ENCODE peak calls at places on chromosomes 5 and 9, in five cellular contexts. O is T-helper 9 cell, B is heart left ventricle, E is nucleus accumbens, M is ovary. U is an unnamed sample.
A peak's percentile ranks its signal among the peaks of the same experiment; 100 is the strongest.

GRCh38 chr5:180139731-180140626 is 68.4 kb upstream of the RNF130 start:
- DNase-seq in O (no peak), M (no peak), E (no peak), B (no peak), U (no peak)

GRCh38 chr5:108093186-108093585 is 288.7 kb downstream of the FBXL17 start:
- DNase-seq in M (no peak), B (no peak), E (no peak), O (no peak), U (no peak)

GRCh38 chr5:61370496-61370895 is 38.4 kb downstream of the ZSWIM6 start:
- DNase-seq in B (no peak), E (no peak), O (no peak), M (no peak), U (no peak)

GRCh38 chr5:158676642-158677489 is 422.9 kb downstream of the EBF1 start:
- DNase-seq in B (no peak), M (no peak), O (no peak), E (no peak), U (no peak)

GRCh38 chr5:125719681-125720676 is 703.2 kb upstream of the GRAMD2B start:
- DNase-seq in E (no peak), B (no peak), O (no peak), M (no peak), U (no peak)

GRCh38 chr9:127448112-127448805 is 2.9 kb downstream of the RPL12 start:
- DNase-seq in O (no peak), E (no peak), B (no peak), M (no peak), U (no peak)

GRCh38 chr9:110426052-110426709 is 88.5 kb upstream of the TXNDC8 start:
- DNase-seq in O (no peak), M (no peak), B (no peak), E (no peak), U (no peak)

GRCh38 chr5:111127453-111128195 is 35.5 kb downstream of the WDR36 start:
- DNase-seq in B (no peak), E (no peak), M (no peak), O (no peak), U (no peak)

GRCh38 chr9:125889524-125890473 is 142.6 kb downstream of the PBX3 start:
- DNase-seq in M (peak; percentile 67), E (peak; percentile 38), B (peak; percentile 40), O (peak; percentile 13), U (no peak)

GRCh38 chr9:90326219-90326618 is 316.4 kb downstream of the DIRAS2 start:
- DNase-seq in M (no peak), O (no peak), B (no peak), E (no peak), U (no peak)

GRCh38 chr9:93205045-93205768 is 21.3 kb downstream of the WNK2 start:
- DNase-seq in E (no peak), O (no peak), B (peak; percentile 81), M (peak; percentile 55), U (peak; percentile 45)

GRCh38 chr5:157562111-157562581 is 13.4 kb downstream of the ADAM19 start:
- DNase-seq in M (no peak), E (no peak), B (peak; percentile 72), O (no peak), U (peak; percentile 61)

GRCh38 chr9:137778336-137778735 is 99.2 kb upstream of the CACNA1B start:
- DNase-seq in B (no peak), O (no peak), E (no peak), M (no peak), U (no peak)

GRCh38 chr9:136858844-136859757 is 7.0 kb downstream of the MAMDC4 start:
- DNase-seq in B (peak; percentile 81), O (no peak), E (peak; percentile 25), M (peak; percentile 54), U (peak; percentile 86)

GRCh38 chr5:132237141-132237540 is 9.5 kb upstream of the P4HA2 start:
- DNase-seq in E (no peak), M (no peak), B (no peak), O (no peak), U (peak; percentile 15)

GRCh38 chr9:104091708-104092107 is 2.4 kb upstream of the SMC2 start:
- DNase-seq in E (no peak), O (no peak), M (no peak), B (peak; percentile 35), U (no peak)

GRCh38 chr9:76403352-76403751 is 9.1 kb upstream of the RFK start:
- DNase-seq in E (no peak), B (no peak), M (no peak), O (no peak), U (no peak)

GRCh38 chr9:81814794-81815464 is 113.3 kb upstream of the SPATA31D4 start:
- DNase-seq in M (no peak), O (no peak), E (no peak), B (no peak), U (no peak)

GRCh38 chr9:121207371-121207940 is 5.8 kb upstream of the RAB14 start:
- DNase-seq in E (no peak), B (no peak), O (no peak), M (no peak), U (no peak)

GRCh38 chr5:73757421-73757820 is 131.4 kb downstream of the ARHGEF28 start:
- DNase-seq in E (no peak), M (no peak), B (no peak), O (no peak), U (no peak)

GRCh38 chr5:131329187-131329540 is 65.3 kb downstream of the CDC42SE2 start:
- DNase-seq in E (no peak), B (no peak), O (no peak), M (no peak), U (no peak)

GRCh38 chr9:23826120-23826629 is at the start of gene ELAVL2:
- DNase-seq in B (peak; percentile 74), M (peak; percentile 95), E (peak; percentile 77), O (no peak), U (peak; percentile 86)

GRCh38 chr5:81428866-81429265 is 34.9 kb upstream of the ACOT12 start:
- DNase-seq in B (no peak), O (no peak), M (no peak), E (no peak), U (no peak)

GRCh38 chr9:96604005-96604320 is 15.7 kb downstream of the CDC14B start:
- DNase-seq in M (no peak), B (peak; percentile 45), O (no peak), E (no peak), U (peak; percentile 63)

GRCh38 chr5:39732166-39732565 is 307.4 kb upstream of the DAB2 start:
- DNase-seq in B (no peak), E (no peak), O (no peak), M (no peak), U (no peak)

GRCh38 chr5:78754655-78755054 is 106.1 kb upstream of the LHFPL2 start:
- DNase-seq in B (no peak), O (no peak), M (no peak), E (no peak), U (no peak)

GRCh38 chr9:105425817-105426433 is 21.9 kb upstream of the FSD1L start:
- DNase-seq in M (no peak), B (no peak), E (no peak), O (no peak), U (no peak)

GRCh38 chr9:17862081-17862480 is 283.2 kb downstream of the SH3GL2 start:
- DNase-seq in E (no peak), M (no peak), O (no peak), B (no peak), U (peak; percentile 29)

GRCh38 chr5:10509593-10509992 is 54.3 kb upstream of the ANKRD33B start:
- DNase-seq in B (no peak), M (no peak), E (no peak), O (no peak), U (no peak)

GRCh38 chr5:79284852-79285251 is 48.9 kb downstream of the JMY start:
- DNase-seq in E (no peak), M (no peak), B (no peak), O (no peak), U (no peak)

GRCh38 chr5:160390787-160391696 is 8.8 kb downstream of the FAM200C start:
- DNase-seq in E (no peak), M (no peak), B (no peak), O (no peak), U (no peak)

GRCh38 chr5:172860520-172861443 is 26.7 kb downstream of the ERGIC1 start:
- DNase-seq in E (peak; percentile 60), O (no peak), B (peak; percentile 91), M (peak; percentile 90), U (peak; percentile 94)

GRCh38 chr5:172437445-172438303 is 16.7 kb downstream of the SH3PXD2B start:
- DNase-seq in O (no peak), E (peak; percentile 44), B (peak; percentile 90), M (peak; percentile 74), U (peak; percentile 58)

GRCh38 chr9:15404171-15404570 is 18.5 kb upstream of the SNAPC3 start:
- DNase-seq in E (no peak), B (no peak), M (no peak), O (no peak), U (peak; percentile 65)

GRCh38 chr9:135976944-135977343 is 15.8 kb upstream of the UBAC1 start:
- DNase-seq in E (no peak), O (no peak), M (no peak), B (no peak), U (no peak)

GRCh38 chr9:124214596-124215550 is 42.9 kb upstream of the NEK6 start:
- DNase-seq in O (no peak), E (no peak), B (no peak), M (no peak), U (no peak)

GRCh38 chr5:97495301-97495700 is 312.3 kb upstream of the RIOK2 start:
- DNase-seq in E (no peak), O (no peak), B (no peak), M (no peak), U (no peak)

GRCh38 chr9:133708123-133708769 is 29.9 kb downstream of the SARDH start:
- DNase-seq in B (no peak), O (no peak), M (peak; percentile 26), E (no peak), U (peak; percentile 50)

GRCh38 chr9:21813575-21814473 is 11.4 kb downstream of the MTAP start:
- DNase-seq in B (peak; percentile 38), M (peak; percentile 42), E (no peak), O (peak; percentile 47), U (no peak)

GRCh38 chr9:93910598-93910997 is 44.6 kb downstream of the BARX1 start:
- DNase-seq in E (no peak), O (no peak), B (no peak), M (no peak), U (no peak)

U was measured in tibial artery.